ENCODE peak calls at places on chromosome 18, in four cellular contexts. L is HepG2, T is K562, Q is GM12878. B is an unnamed sample.

GRCh38 chr18:73043231-73044000 is 175.6 kb upstream of the NETO1 start:
- DNase-seq in L (no peak), T (no peak), Q (no peak), B (no peak)

GRCh38 chr18:39841133-39842041 is 2113.6 kb upstream of the PIK3C3 start:
- DNase-seq in L (peak), T (no peak), Q (no peak), B (peak)

GRCh38 chr18:43539862-43540261 is 262.6 kb upstream of the SYT4 start:
- DNase-seq in L (no peak), T (no peak), Q (no peak), B (no peak)

GRCh38 chr18:55847960-55848359 is 260.0 kb upstream of the TCF4 start:
- DNase-seq in L (no peak), T (no peak), Q (no peak), B (no peak)

GRCh38 chr18:27715751-27716150 is 461.2 kb downstream of the CDH2 start:
- DNase-seq in L (no peak), T (no peak), Q (no peak), B (no peak)

GRCh38 chr18:5103693-5104092 is 93.4 kb downstream of the AKAIN1 start:
- DNase-seq in L (no peak), T (no peak), Q (no peak), B (no peak)

GRCh38 chr18:8229040-8229439 is 380.2 kb upstream of the RAB12 start:
- DNase-seq in L (no peak), T (no peak), Q (no peak), B (no peak)

GRCh38 chr18:47882641-47883040 is 47.8 kb downstream of the SMAD2 start:
- DNase-seq in L (no peak), T (no peak), Q (no peak), B (no peak)

GRCh38 chr18:51884039-51884438 is 456.0 kb upstream of the DCC start:
- DNase-seq in L (no peak), T (no peak), Q (no peak), B (no peak)

GRCh38 chr18:12048827-12049175 is 44.8 kb upstream of the ANKRD62 start:
- DNase-seq in L (no peak), T (no peak), Q (no peak), B (no peak)

GRCh38 chr18:58545338-58546096 is 83.4 kb downstream of the ALPK2 start:
- DNase-seq in L (no peak), T (no peak), Q (no peak), B (no peak)

GRCh38 chr18:6374340-6374739 is 40.4 kb downstream of the L3MBTL4 start:
- DNase-seq in L (peak), T (no peak), Q (no peak), B (no peak)

GRCh38 chr18:60676807-60677206 is 304.2 kb upstream of the MC4R start:
- DNase-seq in L (no peak), T (no peak), Q (no peak), B (no peak)

GRCh38 chr18:70047931-70048603 is 100.4 kb upstream of the CD226 start:
- DNase-seq in L (no peak), T (no peak), Q (no peak), B (no peak)

GRCh38 chr18:47260924-47261701 is 9.7 kb upstream of the SKOR2 start:
- DNase-seq in L (no peak), T (no peak), Q (no peak), B (no peak)

GRCh38 chr18:12890500-12890899 is 6.5 kb upstream of the PTPN2 start:
- DNase-seq in L (peak), T (no peak), Q (no peak), B (no peak)

GRCh38 chr18:2997846-2998599 is 14.9 kb downstream of the LPIN2 start:
- DNase-seq in L (no peak), T (no peak), Q (no peak), B (no peak)

GRCh38 chr18:45456076-45457066 is 158.9 kb upstream of the SLC14A2 start:
- DNase-seq in L (no peak), T (no peak), Q (no peak), B (no peak)

GRCh38 chr18:68796936-68797690 is 767 bp upstream of the CCDC102B start:
- DNase-seq in L (no peak), T (no peak), Q (no peak), B (no peak)

GRCh38 chr18:77087391-77088141 is 45.0 kb downstream of the MBP start:
- DNase-seq in L (no peak), T (no peak), Q (no peak), B (no peak)
- TF ChIP-seq CBX5 in L (no peak), T (no peak), Q (no peak), B (no peak)

DNA sequence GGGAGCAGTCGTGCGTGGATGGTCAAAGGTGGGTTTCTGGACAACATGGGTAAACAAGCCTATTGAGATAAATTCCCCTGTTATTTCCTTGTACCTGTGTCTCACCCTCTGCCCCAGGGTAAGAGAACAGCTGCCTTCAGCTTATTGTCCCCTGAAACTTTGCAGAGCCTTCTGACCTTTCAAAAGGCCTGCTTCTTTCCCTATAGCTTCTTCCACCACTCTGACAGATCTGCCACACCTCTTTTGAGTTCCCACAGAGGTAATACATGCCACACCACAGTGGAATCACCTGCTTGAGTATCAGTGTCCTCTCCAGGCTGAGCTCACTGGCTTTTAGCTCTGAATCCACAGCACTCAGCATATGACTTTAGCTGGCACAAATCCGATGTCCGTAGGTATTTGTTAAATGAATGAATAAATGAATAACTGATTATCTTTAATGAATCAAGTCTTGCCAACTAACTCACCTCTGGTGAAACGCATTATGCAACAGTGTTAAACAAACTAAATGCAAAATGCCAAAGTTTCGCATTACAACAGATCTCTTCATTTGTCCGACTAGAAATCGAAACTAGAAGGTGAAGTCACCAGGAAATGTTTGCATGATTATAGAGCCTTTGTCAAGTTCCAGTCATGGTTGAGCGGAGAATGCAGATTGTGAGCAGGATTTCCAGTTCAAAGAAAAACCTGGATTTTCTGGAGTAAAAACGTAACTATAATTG is 16.3 kb downstream of the DYNAP start:
- DNase-seq in L (peak), T (no peak), Q (no peak), B (peak)
- TF ChIP-seq POLR2AphosphoS5 in L (no peak), T (no peak), Q (no peak), B (no peak)

DNA sequence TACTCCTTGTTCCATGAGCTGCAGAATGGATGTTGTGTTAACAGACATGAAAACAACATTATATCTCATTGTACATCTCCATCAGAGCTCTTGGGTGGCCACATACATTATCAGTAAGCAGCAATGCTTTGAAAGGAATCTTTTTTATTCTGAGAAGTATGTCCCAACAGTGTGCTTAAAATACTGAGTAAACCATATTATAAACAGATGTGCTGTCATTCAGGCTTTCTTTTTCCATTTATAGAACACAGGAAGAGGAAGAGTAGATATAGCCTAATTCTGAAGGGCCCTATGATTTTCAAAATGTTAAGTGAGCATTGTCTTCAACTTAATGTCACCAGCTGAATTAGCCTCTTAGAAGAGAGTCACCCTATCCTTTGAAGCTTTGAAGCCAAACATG is 44.3 kb upstream of the CABYR start:
- DNase-seq in L (no peak), T (no peak), Q (no peak), B (no peak)
- TF ChIP-seq CBX5 in L (no peak), T (no peak), Q (no peak), B (no peak)

DNA sequence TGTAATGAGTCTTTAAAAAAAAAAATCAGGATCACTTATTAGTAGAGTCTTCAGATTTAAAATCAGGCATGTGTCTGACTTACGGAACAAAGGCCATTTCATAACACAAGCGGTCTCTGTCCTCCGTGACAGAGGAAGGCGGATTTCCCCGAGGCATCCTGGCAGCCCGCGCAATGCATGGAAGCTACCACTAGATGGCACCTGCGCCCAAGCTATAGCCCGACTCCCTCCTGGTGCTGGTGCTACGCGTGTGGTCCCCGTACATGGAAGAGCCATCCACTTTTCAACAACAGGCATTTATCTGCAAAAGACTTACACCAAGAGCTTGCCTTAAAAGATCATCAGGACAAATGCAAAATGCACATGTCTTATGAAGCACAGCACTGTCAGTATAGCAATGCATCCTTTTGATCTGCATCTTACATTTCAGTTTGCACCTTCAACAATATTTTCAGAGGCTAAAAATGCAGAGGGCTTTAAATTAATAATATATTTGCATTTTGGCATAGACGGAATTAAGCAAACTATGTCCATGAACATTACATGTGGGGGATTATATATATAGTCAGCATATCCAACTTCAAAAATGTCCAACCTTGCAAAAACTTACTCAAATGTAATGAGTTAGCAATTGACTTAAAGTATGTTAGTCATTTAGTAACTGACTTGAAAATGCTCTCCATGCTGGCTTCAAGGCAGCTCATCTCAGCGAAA is 96.0 kb downstream of the ZNF516 start:
- DNase-seq in L (peak), T (peak), Q (peak), B (peak)
- TF ChIP-seq POLR2AphosphoS5 in L (no peak), T (no peak), Q (no peak), B (no peak)

DNA sequence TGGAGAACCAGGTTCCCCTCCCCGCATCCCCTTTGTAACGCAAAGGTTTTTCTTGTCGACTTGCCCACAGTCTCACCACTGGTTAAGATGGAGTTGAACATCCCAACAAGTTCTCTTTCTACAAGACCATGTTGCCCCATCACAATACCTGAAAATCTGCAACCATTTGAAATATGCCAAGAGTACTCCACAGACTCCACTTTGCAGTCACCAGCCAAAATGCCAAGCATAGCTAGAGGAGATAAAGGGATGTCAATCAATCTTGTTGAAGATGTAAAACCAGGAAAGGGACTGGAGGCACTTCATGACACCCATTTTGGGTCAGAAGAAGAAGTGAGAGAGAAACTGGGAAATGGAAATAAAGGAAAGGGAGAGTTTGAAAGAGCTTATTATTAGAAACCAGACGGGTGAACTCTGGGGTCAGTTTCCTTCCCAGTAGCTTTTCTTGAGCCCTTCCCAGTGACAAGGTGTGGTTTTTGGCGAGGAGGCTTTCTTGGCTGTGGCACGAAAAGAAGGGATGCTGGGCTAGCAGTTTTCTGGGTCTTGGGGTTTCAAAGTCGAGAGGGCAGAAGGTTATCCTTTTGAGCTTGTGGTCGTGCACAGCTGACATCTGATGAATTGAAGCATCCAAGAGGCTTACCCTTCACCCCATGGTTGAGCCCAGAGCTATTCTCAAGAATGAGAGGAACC is 79.3 kb downstream of the ACAA2 start:
- DNase-seq in L (no peak), T (no peak), Q (no peak), B (no peak)
- TF ChIP-seq CBX5 in L (no peak), T (no peak), Q (no peak), B (no peak)

GRCh38 chr18:9237982-9238381 is 96.6 kb upstream of the TWSG1 start:
- DNase-seq in L (no peak), T (no peak), Q (no peak), B (no peak)

GRCh38 chr18:9244376-9244775 is 90.2 kb upstream of the TWSG1 start:
- DNase-seq in L (no peak), T (no peak), Q (no peak), B (no peak)

GRCh38 chr18:9239708-9240107 is 94.9 kb upstream of the TWSG1 start:
- DNase-seq in L (no peak), T (no peak), Q (no peak), B (no peak)

GRCh38 chr18:9240270-9240669 is 94.3 kb upstream of the TWSG1 start:
- DNase-seq in L (no peak), T (no peak), Q (no peak), B (no peak)

DNA sequence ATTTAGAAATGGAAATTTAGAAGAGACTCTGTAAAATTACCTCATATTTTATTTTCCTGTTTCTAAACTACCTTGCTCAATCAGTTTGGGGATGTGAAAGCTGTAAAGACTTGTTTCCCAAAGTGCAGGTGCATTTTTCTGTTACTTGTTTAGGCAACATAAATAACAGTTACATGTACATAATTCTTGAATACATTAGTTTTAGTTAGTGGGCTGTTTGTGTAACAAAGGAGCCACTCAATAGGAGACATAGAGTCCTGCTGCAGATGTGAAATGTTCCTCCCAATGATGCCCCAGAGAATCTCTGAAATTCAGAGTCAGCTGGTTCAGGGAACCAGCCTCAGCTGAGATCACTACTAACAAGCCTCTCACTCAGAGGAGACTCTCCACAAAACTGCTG is 91.6 kb upstream of the TWSG1 start:
- DNase-seq in L (no peak), T (no peak), Q (no peak), B (no peak)
- TF ChIP-seq POLR2AphosphoS5 in L (no peak), T (no peak), Q (no peak), B (no peak)

DNA sequence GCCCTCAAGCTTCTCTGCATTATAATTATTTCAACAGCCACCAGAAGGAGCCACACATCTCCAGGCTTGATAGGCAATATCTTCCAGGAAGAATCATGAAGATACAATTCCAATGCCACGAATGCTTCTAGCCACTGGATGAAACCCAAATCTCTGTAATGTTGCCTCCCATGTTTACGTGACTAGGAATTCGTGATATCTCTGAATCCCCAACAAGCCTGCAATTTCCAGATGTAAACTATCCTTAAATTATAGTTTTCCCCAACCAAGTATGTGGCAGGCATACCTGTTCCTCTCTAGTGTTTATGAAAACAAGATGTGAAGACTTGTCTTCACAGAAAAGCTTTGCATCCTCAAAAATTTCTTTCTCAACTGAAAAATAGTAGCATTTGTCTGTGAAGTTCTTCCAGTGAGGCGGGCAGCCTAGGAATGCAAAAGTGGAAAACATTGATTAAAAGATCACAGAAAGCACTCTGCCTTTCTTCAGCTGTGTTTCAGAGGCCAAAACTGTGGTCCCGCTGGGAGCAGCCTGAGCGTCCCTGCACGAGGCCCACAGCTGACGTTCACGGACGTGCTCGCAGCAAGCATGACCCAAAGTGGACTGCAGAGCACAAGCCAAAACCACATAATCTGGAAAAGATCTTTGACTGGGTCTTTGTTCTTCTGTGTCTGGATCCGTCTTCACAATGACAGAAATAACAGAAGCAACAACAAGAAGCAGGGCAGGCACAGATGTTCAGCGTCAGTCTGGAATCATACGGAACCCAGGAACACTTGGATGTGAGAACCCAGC is 65.1 kb upstream of the THOC1 start:
- DNase-seq in L (no peak), T (no peak), Q (no peak), B (no peak)
- TF ChIP-seq CBX5 in L (no peak), T (no peak), Q (no peak), B (no peak)